ENCODE peak calls at places on chromosomes 12 and 14, in eight cellular contexts. E is tibial artery, J is lung, N is aorta, W is A549, A is neural progenitor cell, M is GM12878, F is AG04450. B is an unnamed sample.

GRCh38 chr12:77325505-77325904 is 260.1 kb upstream of the E2F7 start:
- DNase-seq in E (no peak), J (no peak), N (peak; percentile 76), W (no peak), A (peak; percentile 62), M (no peak), F (no peak), B (no peak)

GRCh38 chr12:20368653-20369163 is 371 bp downstream of the PDE3A start:
- DNase-seq in E (peak; percentile 23), J (no peak), N (peak; percentile 77), W (peak; percentile 40), A (peak; percentile 76), M (no peak), F (no peak), B (no peak)

GRCh38 chr12:78703820-78704525 is 160.6 kb upstream of the SYT1 start:
- DNase-seq in E (no peak), J (no peak), N (no peak), W (peak; percentile 78), A (no peak), M (no peak), F (peak; percentile 48), B (peak; percentile 95)

GRCh38 chr12:58176296-58176869 is 235.0 kb downstream of the ATP23 start:
- DNase-seq in E (no peak), J (no peak), N (no peak), W (peak; percentile 65), A (peak; percentile 78), M (no peak), F (no peak), B (no peak)

GRCh38 chr14:38175658-38176057 is 32.0 kb upstream of the SSTR1 start:
- DNase-seq in E (no peak), J (no peak), N (no peak), W (no peak), A (no peak), M (no peak), F (no peak), B (no peak)

GRCh38 chr12:6372403-6373003 is 2.9 kb downstream of the SCNN1A start:
- DNase-seq in E (peak; percentile 48), J (peak; percentile 74), N (peak; percentile 61), W (peak; percentile 94), A (peak; percentile 35), M (no peak), F (no peak), B (peak; percentile 90)

GRCh38 chr12:45232771-45233372 is 17.0 kb downstream of the ANO6 start:
- DNase-seq in E (peak; percentile 52), J (peak; percentile 61), N (no peak), W (peak; percentile 94), A (no peak), M (peak; percentile 51), F (no peak), B (peak; percentile 98)

GRCh38 chr14:65599375-65599774 is 186.8 kb downstream of the FUT8 start:
- DNase-seq in E (no peak), J (no peak), N (no peak), W (no peak), A (no peak), M (no peak), F (no peak), B (no peak)

GRCh38 chr14:89391123-89391522 is 25.9 kb downstream of the FOXN3 start:
- DNase-seq in E (no peak), J (no peak), N (no peak), W (no peak), A (no peak), M (no peak), F (no peak), B (no peak)

GRCh38 chr12:3199551-3200031 is 122.4 kb downstream of the TSPAN9 start:
- DNase-seq in E (no peak), J (no peak), N (no peak), W (peak; percentile 25), A (peak; percentile 69), M (no peak), F (no peak), B (peak; percentile 14)

DNA sequence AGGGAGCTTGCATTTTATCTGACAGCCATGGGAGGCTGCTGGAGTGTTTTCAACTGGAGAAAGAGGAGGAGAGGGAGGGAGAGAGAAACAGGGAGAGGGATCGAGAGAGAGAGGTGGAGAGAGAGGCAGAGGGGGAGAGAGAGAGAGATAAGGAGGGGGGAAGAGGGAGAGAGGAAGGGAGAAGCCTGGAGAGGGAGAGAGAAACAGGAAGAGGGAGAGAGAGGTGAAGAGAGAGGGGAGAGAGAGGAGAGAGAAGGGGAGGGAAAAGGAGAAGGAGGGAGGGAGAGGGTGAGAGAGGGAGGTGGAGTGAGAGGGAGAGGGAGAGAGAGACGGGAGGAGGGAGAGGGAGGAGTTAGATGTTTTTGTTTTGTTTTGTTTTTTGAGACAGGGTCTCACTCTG is 45.6 kb downstream of the DNAH10 start:
- DNase-seq in E (no peak), J (no peak), N (no peak), W (no peak), A (no peak), M (no peak), F (no peak), B (no peak)
- H3K27ac ChIP-seq in E (no peak overlapping the region), J (no peak overlapping the region), N (no peak overlapping the region), W (no peak overlapping the region), A (no peak overlapping the region), M (no peak overlapping the region), F (no peak overlapping the region), B (no peak overlapping the region)

DNA sequence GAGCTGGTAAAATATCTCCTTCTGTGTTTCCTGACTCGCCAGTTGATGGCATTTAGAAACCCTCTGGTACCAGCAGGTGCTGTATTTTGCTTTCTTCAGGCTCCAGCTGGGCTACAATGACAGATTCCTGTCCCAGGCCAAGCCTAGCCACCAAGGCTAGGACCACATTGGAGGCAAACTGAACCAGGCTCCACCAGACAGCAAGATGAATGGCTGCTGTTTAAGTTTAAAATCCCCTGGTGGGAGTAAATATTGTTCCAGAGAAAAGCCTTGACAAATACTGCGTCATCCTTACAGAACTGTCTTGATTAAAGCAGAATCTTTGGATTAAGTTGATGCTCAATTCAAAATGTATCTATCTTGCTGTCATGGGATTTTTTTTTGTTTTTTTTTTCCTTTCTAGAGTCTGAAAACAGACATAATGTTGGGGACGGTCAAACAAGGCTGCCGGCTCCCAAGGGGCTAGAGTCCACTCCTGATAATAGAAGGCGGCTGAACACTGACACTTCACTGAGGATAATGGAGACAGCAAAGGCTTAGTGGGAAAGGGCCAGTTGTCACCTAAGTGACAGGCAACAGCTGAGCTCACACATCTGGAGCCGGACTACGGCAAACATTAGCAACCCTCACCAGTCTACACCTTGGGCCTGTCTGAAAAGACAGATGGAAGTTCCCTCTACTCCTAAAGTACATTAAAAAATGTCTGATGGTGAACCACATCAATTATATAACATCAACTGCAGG is 1.8 kb downstream of the PRICKLE1 start:
- DNase-seq in E (no peak), J (no peak), N (no peak), W (no peak), A (no peak), M (no peak), F (no peak), B (no peak)
- H3K27ac ChIP-seq in E (no peak overlapping the region), J (no peak overlapping the region), N (no peak overlapping the region), W (no peak overlapping the region), A (no peak overlapping the region), M (no peak overlapping the region), F (no peak overlapping the region), B (no peak overlapping the region)

GRCh38 chr14:31080489-31080888 is 54.3 kb upstream of the STRN3 start:
- DNase-seq in E (no peak), J (no peak), N (no peak), W (no peak), A (no peak), M (no peak), F (no peak), B (no peak)
- H3K27ac ChIP-seq in E (no peak overlapping the region), J (no peak overlapping the region), N (no peak overlapping the region), W (no peak overlapping the region), A (no peak overlapping the region), M (no peak overlapping the region), F (no peak overlapping the region), B (peak overlapping the region; percentile 62)

GRCh38 chr14:105118646-105119409 is 49.7 kb downstream of the JAG2 start:
- DNase-seq in E (no peak), J (peak; percentile 58), N (peak; percentile 43), W (no peak), A (no peak), M (no peak), F (no peak), B (peak; percentile 61)
- H3K27ac ChIP-seq in E (no peak overlapping the region), J (no peak overlapping the region), N (no peak overlapping the region), W (no peak overlapping the region), A (no peak overlapping the region), M (no peak overlapping the region), F (no peak overlapping the region), B (no peak overlapping the region)